ENCODE peak calls at places on chromosomes 7 and 10, in nine cellular contexts. A, D, O, T, U, Z, I, K and E are unnamed samples.

GRCh38 chr7:26090927-26091519 is 61.0 kb upstream of the NFE2L3 start:
- DNase-seq in T (peak), Z (no peak), O (peak), I (no peak), A (no peak), D (peak), U (peak), K (peak), E (no peak)

GRCh38 chr7:139430443-139430842 is 53.0 kb downstream of the KLRG2 start:
- DNase-seq in I (no peak), D (no peak), O (no peak), U (no peak), K (no peak), Z (no peak), A (no peak), T (no peak), E (no peak)

GRCh38 chr10:117991701-117992100 is 55.0 kb downstream of the RAB11FIP2 start:
- DNase-seq in K (no peak), A (no peak), U (no peak), I (no peak), T (no peak), D (no peak), O (no peak), Z (no peak), E (no peak)

GRCh38 chr7:135386776-135387175 is 123.1 kb downstream of the CNOT4 start:
- DNase-seq in A (no peak), I (no peak), D (no peak), Z (no peak), T (peak), K (no peak), O (no peak), U (no peak), E (no peak)

GRCh38 chr10:100934084-100934659 is 21.4 kb downstream of the SLF2 start:
- DNase-seq in T (peak), A (no peak), O (no peak), K (peak), U (peak), Z (no peak), D (no peak), I (no peak), E (no peak)

GRCh38 chr7:100211342-100211780 is 8.4 kb upstream of the PVRIG start:
- DNase-seq in T (no peak), Z (peak), I (no peak), D (no peak), U (peak), O (no peak), A (no peak), K (no peak), E (no peak)

GRCh38 chr7:24979470-24979862 is 512 bp downstream of the OSBPL3 start:
- DNase-seq in I (peak), Z (peak), A (no peak), U (peak), T (peak), D (peak), K (peak), O (peak), E (peak)

GRCh38 chr7:94087664-94088352 is 83.7 kb upstream of the BET1 start:
- DNase-seq in D (peak), O (peak), K (peak), U (peak), I (peak), A (peak), T (peak), Z (no peak), E (peak)

GRCh38 chr10:93435061-93435491 is 47.1 kb downstream of the MYOF start:
- DNase-seq in D (no peak), K (no peak), U (no peak), Z (no peak), T (no peak), A (no peak), O (no peak), I (no peak), E (peak)

GRCh38 chr10:132280646-132281074 is 27.1 kb downstream of the STK32C start:
- DNase-seq in I (no peak), Z (no peak), D (no peak), K (no peak), U (no peak), A (no peak), O (no peak), T (no peak), E (no peak)

GRCh38 chr7:134290286-134290685 is 26.4 kb downstream of the SLC35B4 start:
- DNase-seq in I (no peak), O (no peak), U (no peak), A (no peak), Z (no peak), T (peak), K (peak), D (peak), E (peak)

GRCh38 chr7:103317009-103317408 is 19.8 kb downstream of the PMPCB start:
- DNase-seq in A (no peak), T (no peak), U (no peak), Z (no peak), I (no peak), O (no peak), D (no peak), K (no peak), E (no peak)

GRCh38 chr10:61001731-61002122 is 57.7 kb upstream of the RHOBTB1 start:
- DNase-seq in Z (no peak), I (no peak), O (no peak), A (no peak), K (no peak), U (no peak), T (peak), D (no peak), E (no peak)

GRCh38 chr7:48154792-48155413 is 16.4 kb upstream of the ABCA13 start:
- DNase-seq in O (peak), I (peak), D (peak), T (peak), A (no peak), U (peak), K (peak), Z (peak), E (peak)

GRCh38 chr7:21193895-21194294 is 234.0 kb upstream of the SP4 start:
- DNase-seq in Z (no peak), T (peak), I (no peak), D (no peak), O (no peak), A (peak), K (no peak), U (no peak), E (no peak)

GRCh38 chr10:35216303-35216905 is 89.8 kb downstream of the CREM start:
- DNase-seq in T (no peak), Z (no peak), O (peak), K (peak), I (no peak), D (peak), U (peak), A (no peak), E (no peak)

GRCh38 chr10:29501692-29502091 is 133.1 kb downstream of the SVIL start:
- DNase-seq in Z (no peak), U (no peak), I (no peak), D (peak), O (no peak), A (no peak), K (peak), T (peak), E (peak)

GRCh38 chr10:60654813-60655464 is 123.3 kb upstream of the CDK1 start:
- DNase-seq in I (no peak), T (no peak), K (peak), Z (no peak), D (peak), U (no peak), A (no peak), O (no peak), E (peak)

GRCh38 chr7:124930173-124930623 is 573 bp upstream of the POT1 start:
- DNase-seq in T (no peak), U (no peak), I (no peak), A (no peak), D (no peak), O (no peak), K (no peak), Z (no peak), E (no peak)
- H3K27ac ChIP-seq in T (no peak), U (peak), I (peak), A (no peak), D (no peak), O (peak), K (peak), Z (peak), E (no peak)

DNA sequence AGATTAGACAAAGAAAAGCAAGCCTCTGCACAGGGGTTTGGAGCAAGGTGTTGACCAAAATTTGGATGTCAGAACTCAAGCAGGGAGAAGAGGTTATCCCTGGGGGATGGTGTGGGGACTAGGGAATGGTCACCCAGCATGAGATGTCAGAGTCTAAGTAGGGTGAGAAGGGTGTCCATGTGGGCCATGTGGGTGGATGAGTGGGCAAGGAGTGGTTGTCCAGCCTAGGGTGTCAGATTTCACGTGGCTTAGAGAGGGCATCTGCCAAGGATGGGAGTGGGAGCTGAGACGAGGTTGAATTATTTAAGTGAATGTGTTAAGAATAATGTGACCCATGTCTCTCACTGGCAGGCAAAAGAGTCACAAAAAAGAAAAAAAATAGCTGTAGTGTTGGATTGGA is 5.1 kb upstream of the GSAP start:
- DNase-seq in Z (no peak), T (no peak), O (no peak), I (no peak), U (no peak), A (no peak), K (no peak), D (no peak), E (no peak)
- H3K27ac ChIP-seq in Z (no peak), T (no peak), O (no peak), I (no peak), U (no peak), A (no peak), K (no peak), D (no peak), E (no peak)

GRCh38 chr7:143934526-143935340 is at the start of gene OR2F2:
- DNase-seq in A (no peak), I (no peak), K (peak), O (no peak), D (peak), U (no peak), T (no peak), Z (no peak), E (no peak)
- H3K27ac ChIP-seq in A (no peak), I (no peak), K (no peak), O (no peak), D (peak), U (no peak), T (no peak), Z (no peak), E (no peak)

GRCh38 chr10:102773320-102773719 is 29.6 kb downstream of the WBP1L start:
- DNase-seq in K (no peak), T (no peak), Z (no peak), I (no peak), O (no peak), A (no peak), D (peak), U (no peak), E (no peak)

GRCh38 chr10:102770108-102770482 is 26.3 kb downstream of the WBP1L start:
- DNase-seq in D (no peak), I (no peak), A (no peak), U (no peak), O (no peak), Z (no peak), T (peak), K (no peak), E (no peak)

GRCh38 chr10:102769375-102770107 is 25.8 kb downstream of the WBP1L start:
- DNase-seq in K (peak), O (no peak), T (peak), D (peak), I (no peak), Z (no peak), A (no peak), U (no peak), E (peak)

GRCh38 chr10:102773986-102774385 is 30.2 kb downstream of the WBP1L start:
- DNase-seq in A (no peak), T (no peak), Z (no peak), K (no peak), U (no peak), I (no peak), D (peak), O (peak), E (no peak)

DNA sequence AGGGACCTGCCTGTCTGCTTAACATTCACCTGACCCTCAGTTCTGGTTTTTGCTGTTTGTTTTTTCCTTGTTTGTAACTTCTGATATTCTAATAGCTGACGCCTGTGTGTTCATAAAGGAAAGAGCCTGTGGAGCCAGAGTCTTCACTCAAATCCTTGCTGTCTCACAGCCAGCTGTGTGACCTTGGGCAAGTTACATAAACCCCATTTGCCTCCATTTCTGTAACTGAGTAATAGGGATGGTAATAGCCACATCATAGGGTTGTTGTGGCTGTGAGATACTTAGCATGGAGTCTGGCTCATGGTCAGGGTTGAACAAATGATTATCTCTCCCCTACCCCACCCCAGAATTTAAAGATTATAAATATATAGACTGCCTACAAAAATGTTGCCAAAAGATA is 27.0 kb downstream of the WBP1L start:
- DNase-seq in T (no peak), O (no peak), U (no peak), D (peak), I (peak), Z (no peak), K (no peak), A (no peak), E (no peak)
- H3K27ac ChIP-seq in T (no peak), O (no peak), U (peak), D (no peak), I (no peak), Z (no peak), K (peak), A (no peak), E (peak)

DNA sequence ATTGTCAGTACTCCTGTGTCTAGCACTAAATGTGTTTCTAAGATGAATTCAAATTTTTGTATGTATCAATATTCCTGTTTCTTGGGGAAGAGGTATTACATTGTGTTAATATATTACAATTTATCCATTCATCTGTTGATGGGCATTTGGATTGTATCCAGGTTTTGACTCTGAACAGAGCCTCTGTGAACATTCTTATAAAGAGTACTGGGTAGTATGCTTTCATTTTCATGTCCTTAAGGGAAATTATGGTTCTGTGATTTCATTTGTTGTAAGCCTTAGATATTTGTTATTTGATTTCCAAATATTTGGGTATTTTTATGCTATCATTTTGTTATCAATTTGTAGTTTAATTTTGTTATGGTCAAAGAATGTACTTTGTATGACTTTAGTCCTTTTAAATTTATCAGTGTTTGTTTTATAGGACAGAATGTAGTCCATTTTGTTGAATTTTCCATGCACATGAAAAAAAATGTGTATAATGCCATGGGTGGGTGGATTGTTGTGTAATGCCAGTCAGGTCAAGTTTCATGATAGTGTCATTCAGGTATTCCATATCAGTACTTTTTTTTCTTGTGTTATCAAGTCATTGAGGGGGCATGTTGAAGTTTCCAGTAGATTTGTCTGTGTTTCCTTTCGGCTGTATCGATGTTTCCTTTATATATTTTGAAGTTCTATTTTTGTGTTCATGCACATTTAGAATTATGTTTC is 38.4 kb downstream of the STAM start:
- DNase-seq in I (no peak), U (no peak), T (no peak), O (peak), D (no peak), Z (no peak), K (no peak), A (no peak), E (no peak)
- H3K27ac ChIP-seq in I (no peak), U (no peak), T (no peak), O (no peak), D (no peak), Z (no peak), K (no peak), A (no peak), E (no peak)

DNA sequence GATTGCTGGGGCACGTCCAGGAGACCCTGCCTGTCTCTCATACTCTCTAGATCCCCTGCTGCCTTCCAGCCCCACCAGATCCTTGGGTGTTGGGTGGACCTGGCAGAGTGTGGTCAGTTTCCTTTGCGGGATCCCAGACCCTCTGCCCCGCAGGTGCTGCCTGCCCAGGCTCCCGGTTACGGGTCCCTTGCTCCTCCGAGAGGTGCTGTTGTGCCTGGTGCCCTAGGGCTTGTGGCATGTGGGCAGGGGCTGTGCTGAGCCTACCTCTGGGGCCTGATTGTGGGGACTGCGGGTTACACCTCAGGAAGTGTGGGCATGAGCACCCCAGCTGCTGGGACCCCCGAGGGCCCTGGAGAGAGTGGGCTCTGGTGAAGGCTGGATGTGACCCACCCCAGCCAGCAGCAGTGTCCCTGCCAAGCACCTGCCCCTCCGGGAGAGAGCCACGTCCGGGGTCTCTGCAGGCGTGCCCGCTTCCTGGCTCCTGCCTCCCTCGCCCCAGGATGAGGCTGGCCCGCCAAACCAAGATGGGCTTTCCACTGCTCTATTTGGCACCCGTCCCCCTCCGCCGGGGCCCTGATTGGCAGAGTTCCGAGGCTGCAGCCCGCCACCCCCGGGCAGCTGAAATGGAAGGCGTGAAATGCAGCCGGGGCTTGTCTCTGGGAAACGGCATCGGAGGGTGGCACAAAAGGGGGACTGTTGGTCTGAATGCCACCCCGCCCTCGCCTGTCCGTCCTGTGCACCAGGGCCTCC is 17.0 kb downstream of the CLIP2 start:
- DNase-seq in O (no peak), A (no peak), I (no peak), Z (no peak), K (no peak), U (no peak), T (no peak), D (no peak), E (no peak)
- H3K27ac ChIP-seq in O (no peak), A (no peak), I (peak), Z (no peak), K (peak), U (no peak), T (no peak), D (no peak), E (no peak)

DNA sequence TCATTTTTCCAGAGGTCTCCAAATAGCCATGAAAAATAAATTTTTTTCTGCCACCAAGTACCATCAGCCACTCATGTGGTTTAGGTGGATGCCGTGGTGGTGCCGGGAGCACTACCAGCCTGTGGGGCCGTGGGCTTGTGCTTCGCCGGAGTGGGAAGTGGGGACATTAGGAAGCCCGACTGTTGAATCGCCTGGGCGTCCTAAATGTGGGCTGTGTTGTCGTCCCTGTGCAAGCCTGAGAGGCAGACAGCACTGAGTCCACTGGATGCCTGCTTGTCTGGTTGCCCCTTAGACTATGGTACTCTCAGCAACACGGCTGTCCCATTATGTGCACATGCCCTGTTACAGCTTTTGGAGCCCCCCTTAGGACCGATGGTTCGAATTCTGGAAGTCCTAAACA is 59.9 kb downstream of the MGMT start:
- DNase-seq in U (no peak), T (no peak), K (no peak), A (no peak), I (no peak), Z (no peak), O (no peak), D (no peak), E (no peak)
- H3K27ac ChIP-seq in U (no peak), T (no peak), K (no peak), A (no peak), I (no peak), Z (no peak), O (no peak), D (no peak), E (no peak)

DNA sequence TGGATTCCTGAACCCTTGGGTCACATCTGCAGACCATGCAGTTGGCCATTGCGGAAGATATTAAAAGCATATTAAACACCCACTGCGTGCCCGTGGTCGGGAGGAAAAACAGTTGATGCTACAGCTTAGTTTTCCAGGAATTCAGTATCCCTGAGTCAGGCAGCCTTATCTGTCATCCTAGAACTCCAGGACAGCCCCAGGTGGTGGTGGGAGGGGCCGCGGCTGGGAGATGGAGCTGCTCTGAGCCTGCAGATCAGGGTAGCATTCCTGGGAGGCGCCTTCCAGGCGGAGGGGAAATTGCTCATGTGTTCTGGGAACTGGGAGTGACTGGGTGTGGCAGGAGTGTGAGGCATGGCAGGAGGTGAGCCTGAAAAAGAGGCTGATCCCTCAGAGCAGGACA is 222.9 kb upstream of the SH2B2 start:
- DNase-seq in D (peak), Z (no peak), A (peak), O (no peak), T (peak), K (peak), U (peak), I (no peak), E (peak)
- H3K27ac ChIP-seq in D (no peak), Z (no peak), A (no peak), O (no peak), T (peak), K (peak), U (peak), I (no peak), E (peak)

GRCh38 chr7:97004931-97005763 is at the start of gene DLX6:
- DNase-seq in K (no peak), D (peak), O (no peak), T (peak), U (no peak), A (peak), Z (no peak), I (no peak), E (no peak)
- H3K27ac ChIP-seq in K (no peak), D (no peak), O (no peak), T (no peak), U (no peak), A (no peak), Z (no peak), I (no peak), E (no peak)

DNA sequence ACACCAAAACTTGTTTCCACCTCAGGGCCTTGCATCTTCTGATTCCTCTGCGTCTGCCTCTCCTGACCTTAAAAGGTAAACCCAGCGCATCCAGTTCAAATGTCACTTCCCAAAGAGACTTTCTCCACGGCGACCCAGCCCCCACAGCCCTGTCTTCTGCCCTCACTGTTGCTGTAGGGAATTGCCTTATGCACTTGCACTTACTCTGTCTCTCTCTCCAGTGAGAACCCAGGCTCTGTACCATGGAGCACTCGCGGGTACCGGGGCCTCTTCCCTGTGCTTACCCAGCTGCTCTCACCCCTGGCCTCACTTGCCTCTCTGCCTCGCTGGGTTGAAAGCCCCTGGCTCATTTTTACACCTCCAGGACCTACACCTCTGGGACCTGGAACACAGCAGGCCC is 48.4 kb downstream of the AOC1 start:
- DNase-seq in A (no peak), D (no peak), Z (no peak), O (no peak), I (no peak), U (no peak), K (no peak), T (no peak), E (no peak)
- H3K27ac ChIP-seq in A (no peak), D (no peak), Z (no peak), O (no peak), I (peak), U (peak), K (no peak), T (no peak), E (no peak)